ENCODE peak calls at places on chromosomes 5 and 9, in nine cellular contexts. L, K, W, F, C, B, G, Q and Z are unnamed samples.

GRCh38 chr5:181044662-181045305 is 4.7 kb downstream of the BTNL9 start:
- DNase-seq in B (no peak), K (peak; percentile 49), L (no peak), F (no peak), Q (peak; percentile 41), W (no peak), C (no peak), G (no peak), Z (no peak)

GRCh38 chr9:98922721-98923435 is 20.8 kb upstream of the COL15A1 start:
- DNase-seq in L (no peak), Q (no peak), W (no peak), K (no peak), F (peak; percentile 18), G (no peak), B (no peak), C (no peak), Z (no peak)

GRCh38 chr5:78778538-78778937 is 130.0 kb upstream of the LHFPL2 start:
- DNase-seq in K (no peak), W (no peak), C (no peak), L (no peak), Q (no peak), F (peak; percentile 26), B (no peak), G (no peak), Z (no peak)

GRCh38 chr5:140827704-140828401 is at the start of gene PCDHA6:
- DNase-seq in L (no peak), Q (no peak), F (no peak), C (no peak), B (no peak), W (peak; percentile 4), G (peak; percentile 64), K (peak; percentile 8), Z (no peak)

GRCh38 chr9:133934512-133935221 is 57.5 kb downstream of the VAV2 start:
- DNase-seq in K (peak; percentile 69), G (no peak), L (no peak), Q (peak; percentile 79), W (no peak), C (no peak), B (no peak), F (no peak), Z (no peak)

GRCh38 chr5:43411489-43411888 is 702 bp downstream of the CCL28 start:
- DNase-seq in L (no peak), Q (no peak), B (no peak), C (no peak), F (no peak), G (no peak), W (no peak), K (no peak), Z (no peak)

GRCh38 chr5:438481-438981 is 4.4 kb upstream of the EXOC3 start:
- DNase-seq in L (no peak), C (no peak), K (no peak), F (no peak), B (no peak), Q (no peak), W (no peak), G (no peak), Z (no peak)

GRCh38 chr5:64040496-64040895 is 78.3 kb upstream of the HTR1A start:
- DNase-seq in L (no peak), F (no peak), Q (no peak), C (no peak), W (no peak), B (no peak), K (no peak), G (no peak), Z (no peak)